ENCODE peak calls at places on chromosomes 7 and 10, in four cellular contexts. P, D, R and G are unnamed samples.

GRCh38 chr10:5501976-5502902 is 2.9 kb upstream of the CALML5 start:
- DNase-seq in P (no peak), R (no peak), D (no peak), G (no peak)

GRCh38 chr10:31789555-31789954 is 139.1 kb downstream of the ARHGAP12 start:
- DNase-seq in D (no peak), P (no peak), R (no peak), G (no peak)

GRCh38 chr7:130013241-130013640 is 37.9 kb downstream of the ZC3HC1 start:
- DNase-seq in D (no peak), R (no peak), P (no peak), G (no peak)

GRCh38 chr7:137454169-137455166 is 110.9 kb upstream of the PTN start:
- DNase-seq in R (peak), D (no peak), P (no peak), G (peak)

GRCh38 chr10:88505680-88506215 is 77.4 kb downstream of the RNLS start:
- DNase-seq in D (no peak), R (no peak), P (no peak), G (no peak)

GRCh38 chr10:46057038-46057437 is 11.0 kb upstream of the MSMB start:
- DNase-seq in P (no peak), R (no peak), D (no peak), G (no peak)

GRCh38 chr10:116974442-116975005 is 30.5 kb downstream of the SHTN1 start:
- DNase-seq in D (no peak), R (peak), P (no peak), G (peak)

GRCh38 chr7:26686448-26686981 is 177.9 kb downstream of the SKAP2 start:
- DNase-seq in D (no peak), P (no peak), R (peak), G (no peak)

GRCh38 chr7:124031919-124032318 is 948 bp downstream of the TMEM229A start:
- DNase-seq in P (no peak), D (no peak), R (no peak), G (no peak)

GRCh38 chr7:76260171-76260703 is 42.2 kb upstream of the HSPB1 start:
- DNase-seq in P (no peak), R (peak), D (no peak), G (peak)

GRCh38 chr7:4787541-4787940 is 12.1 kb downstream of the AP5Z1 start:
- DNase-seq in D (no peak), R (no peak), P (no peak), G (no peak)

GRCh38 chr7:1761097-1761496 is 91.0 kb downstream of the ELFN1 start:
- DNase-seq in D (no peak), R (no peak), P (no peak), G (no peak)

GRCh38 chr10:132996603-132997343 is 54.4 kb upstream of the CFAP46 start:
- DNase-seq in D (no peak), P (no peak), R (no peak), G (no peak)

GRCh38 chr10:6416892-6417512 is 163.1 kb downstream of the PRKCQ start:
- DNase-seq in D (no peak), R (peak), P (no peak), G (peak)

GRCh38 chr7:114209968-114210367 is 204.6 kb upstream of the FOXP2 start:
- DNase-seq in D (no peak), P (no peak), R (no peak), G (no peak)

GRCh38 chr7:79504607-79505389 is 51.3 kb upstream of the MAGI2 start:
- DNase-seq in P (no peak), R (peak), D (no peak), G (no peak)

GRCh38 chr7:141551080-141551772 is at the start of gene AGK:
- DNase-seq in D (no peak), R (peak), P (peak), G (peak)

GRCh38 chr7:149570784-149571183 is 73.2 kb upstream of the ZNF746 start:
- DNase-seq in P (no peak), D (no peak), R (no peak), G (no peak)

GRCh38 chr10:10552948-10553347 is 464.7 kb upstream of the CELF2 start:
- DNase-seq in P (no peak), D (no peak), R (no peak), G (no peak)

GRCh38 chr7:54542920-54543539 is 855 bp downstream of the VSTM2A start:
- DNase-seq in D (no peak), P (no peak), R (peak), G (peak)

GRCh38 chr7:134245253-134245652 is 71.5 kb downstream of the SLC35B4 start:
- DNase-seq in D (no peak), R (no peak), P (no peak), G (no peak)

GRCh38 chr10:28997736-28998135 is 291.1 kb upstream of the LYZL1 start:
- DNase-seq in R (peak), D (no peak), P (no peak), G (no peak)